ENCODE peak calls at places on chromosomes 16 and 17, in six cellular contexts. F is breast epithelium, T is ascending aorta, L is body of pancreas, C is heart right ventricle, O is spleen. E is an unnamed sample.

GRCh38 chr16:67897231-67897630 is 4.2 kb downstream of the PSKH1 start:
- DNase-seq in F (peak; percentile 33), T (peak; percentile 91), L (no peak), C (no peak), O (no peak), E (peak; percentile 78)

GRCh38 chr16:58733248-58733670 is 857 bp downstream of the GOT2 start:
- DNase-seq in F (no peak), T (peak; percentile 66), L (peak; percentile 24), C (no peak), O (no peak), E (peak; percentile 12)

GRCh38 chr17:79865351-79866210 is 26.3 kb upstream of the CBX4 start:
- DNase-seq in F (no peak), T (no peak), L (no peak), C (no peak), O (peak; percentile 52), E (no peak)

GRCh38 chr17:79991924-79992656 is 43.6 kb downstream of the TBC1D16 start:
- DNase-seq in F (no peak), T (no peak), L (peak; percentile 63), C (peak; percentile 58), O (no peak), E (no peak)

GRCh38 chr17:17075037-17075755 is 32.9 kb downstream of the MPRIP start:
- DNase-seq in F (no peak), T (no peak), L (peak; percentile 23), C (peak; percentile 50), O (peak; percentile 52), E (no peak)

GRCh38 chr16:57773680-57774295 is 28.5 kb downstream of the KIFC3 start:
- DNase-seq in F (no peak), T (no peak), L (peak; percentile 84), C (no peak), O (no peak), E (no peak)

GRCh38 chr16:46519063-46519462 is 102.1 kb downstream of the SHCBP1 start:
- DNase-seq in F (no peak), T (no peak), L (no peak), C (no peak), O (no peak), E (no peak)

GRCh38 chr17:69605571-69605970 is 191.1 kb downstream of the MAP2K6 start:
- DNase-seq in F (no peak), T (no peak), L (no peak), C (no peak), O (no peak), E (no peak)

GRCh38 chr17:22695228-22695619 is 1002.9 kb downstream of the KCNJ18 start:
- DNase-seq in F (no peak), T (no peak), L (no peak), C (no peak), O (no peak), E (no peak)

GRCh38 chr17:81324177-81324905 is 29.2 kb upstream of the SLC38A10 start:
- DNase-seq in F (no peak), T (no peak), L (no peak), C (no peak), O (no peak), E (no peak)

DNA sequence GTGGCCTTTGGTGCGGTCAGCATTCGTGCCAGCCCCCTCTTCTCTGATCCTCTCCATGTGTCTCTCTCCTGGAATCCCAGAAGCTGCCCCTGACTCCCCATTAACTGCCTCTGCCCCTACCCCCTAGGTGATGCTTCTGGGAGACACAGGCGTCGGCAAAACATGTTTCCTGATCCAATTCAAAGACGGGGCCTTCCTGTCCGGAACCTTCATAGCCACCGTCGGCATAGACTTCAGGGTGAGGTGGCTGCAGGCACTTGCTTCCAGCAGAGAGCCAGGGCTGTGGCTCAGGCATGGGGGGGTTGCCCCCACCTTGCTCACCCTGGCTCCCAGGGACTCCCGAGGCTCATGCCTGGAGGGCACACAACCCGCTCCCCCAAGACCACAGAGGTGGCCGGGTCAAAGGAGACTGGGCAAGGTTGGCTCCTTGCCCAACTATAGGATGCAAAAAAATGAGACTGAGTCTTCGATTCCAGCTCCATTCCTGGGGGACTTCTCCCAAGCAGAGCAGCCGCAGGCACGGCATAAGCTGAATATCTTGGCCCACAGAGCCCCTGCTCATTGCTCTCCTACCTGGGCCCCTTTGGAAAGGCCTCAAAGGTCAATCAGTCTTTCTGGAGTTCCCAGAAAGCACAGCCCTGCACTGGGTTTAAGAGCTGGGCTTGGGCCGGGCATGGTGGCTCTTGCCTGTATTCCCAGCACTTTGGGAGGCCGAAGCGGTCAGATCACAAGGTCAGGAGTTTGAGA is 3.8 kb downstream of the RAB37 start:
- DNase-seq in F (no peak), T (no peak), L (no peak), C (no peak), O (peak; percentile 80), E (no peak)
- H3K4me1 ChIP-seq in F (no peaks in the 10 kb centered on the region), T (peaks cover 4% of the 10 kb centered on the region), L (peaks cover 30% of the 10 kb centered on the region), C (peaks cover 26% of the 10 kb centered on the region), O (peaks cover 74% of the 10 kb centered on the region), E (peaks cover 36% of the 10 kb centered on the region)

GRCh38 chr16:75494696-75495601 is at the start of gene CHST6:
- DNase-seq in F (no peak), T (no peak), L (peak; percentile 38), C (peak; percentile 55), O (peak; percentile 78), E (no peak)

GRCh38 chr16:75496546-75496945 is 1.3 kb upstream of the CHST6 start:
- DNase-seq in F (no peak), T (no peak), L (no peak), C (no peak), O (no peak), E (no peak)

GRCh38 chr16:75494184-75494583 is 1.1 kb downstream of the CHST6 start:
- DNase-seq in F (no peak), T (no peak), L (no peak), C (no peak), O (peak; percentile 24), E (no peak)

GRCh38 chr16:75501359-75501758 is 6.1 kb upstream of the CHST6 start:
- DNase-seq in F (no peak), T (no peak), L (no peak), C (no peak), O (no peak), E (no peak)

GRCh38 chr16:75497558-75497957 is 2.3 kb upstream of the CHST6 start:
- DNase-seq in F (no peak), T (no peak), L (peak; percentile 48), C (no peak), O (peak; percentile 6), E (no peak)
- H3K9me3 ChIP-seq in F (no peaks in the 10 kb centered on the region), T (no peaks in the 10 kb centered on the region), L (no peaks in the 10 kb centered on the region), C (no peaks in the 10 kb centered on the region), O (no peaks in the 10 kb centered on the region), E (no peaks in the 10 kb centered on the region)

GRCh38 chr17:76497699-76497978 is 3.6 kb downstream of the RHBDF2 start:
- DNase-seq in F (no peak), T (no peak), L (no peak), C (no peak), O (no peak), E (no peak)
- H3K4me3 ChIP-seq in F (peak overlapping the region; percentile 29), T (peak overlapping the region; percentile 30), L (no peak overlapping the region), C (peak overlapping the region; percentile 33), O (no peak overlapping the region), E (peak overlapping the region; percentile 84)

GRCh38 chr16:50743575-50744225 is 1.8 kb downstream of the CYLD start:
- DNase-seq in F (no peak), T (no peak), L (no peak), C (no peak), O (no peak), E (no peak)
- H3K4me1 ChIP-seq in F (peaks cover 4% of the 10 kb centered on the region), T (no peaks in the 10 kb centered on the region), L (peaks cover 20% of the 10 kb centered on the region), C (peaks cover 20% of the 10 kb centered on the region), O (peaks cover 55% of the 10 kb centered on the region), E (peaks cover 22% of the 10 kb centered on the region)

GRCh38 chr17:6894206-6894528 is 62.6 kb upstream of the TEKT1 start:
- DNase-seq in F (no peak), T (no peak), L (no peak), C (no peak), O (no peak), E (no peak)
- H3K9me3 ChIP-seq in F (no peaks in the 10 kb centered on the region), T (no peaks in the 10 kb centered on the region), L (no peaks in the 10 kb centered on the region), C (no peaks in the 10 kb centered on the region), O (no peaks in the 10 kb centered on the region), E (no peaks in the 10 kb centered on the region)

GRCh38 chr17:75326587-75326955 is 37.3 kb upstream of the SLC25A19 start:
- DNase-seq in F (no peak), T (no peak), L (no peak), C (no peak), O (no peak), E (no peak)
- H3K4me3 ChIP-seq in F (no peak overlapping the region), T (no peak overlapping the region), L (no peak overlapping the region), C (no peak overlapping the region), O (no peak overlapping the region), E (no peak overlapping the region)

GRCh38 chr17:2107506-2107905 is 52.6 kb downstream of the HIC1 start:
- DNase-seq in F (no peak), T (no peak), L (no peak), C (no peak), O (no peak), E (no peak)
- H3K4me1 ChIP-seq in F (no peaks in the 10 kb centered on the region), T (peaks cover 10% of the 10 kb centered on the region), L (no peaks in the 10 kb centered on the region), C (peaks cover 22% of the 10 kb centered on the region), O (peaks cover 8% of the 10 kb centered on the region), E (peaks cover 23% of the 10 kb centered on the region)

GRCh38 chr17:83153681-83154310 is 74.4 kb downstream of the METRNL start:
- DNase-seq in F (peak; percentile 13), T (no peak), L (no peak), C (no peak), O (peak; percentile 71), E (no peak)
- H3K9me3 ChIP-seq in F (no peaks in the 10 kb centered on the region), T (no peaks in the 10 kb centered on the region), L (no peaks in the 10 kb centered on the region), C (no peaks in the 10 kb centered on the region), O (no peaks in the 10 kb centered on the region), E (no peaks in the 10 kb centered on the region)

GRCh38 chr16:86517652-86518258 is 7.4 kb downstream of the FOXF1 start:
- DNase-seq in F (no peak), T (no peak), L (peak; percentile 62), C (peak; percentile 65), O (no peak), E (no peak)
- H3K4me3 ChIP-seq in F (no peak overlapping the region), T (no peak overlapping the region), L (no peak overlapping the region), C (no peak overlapping the region), O (no peak overlapping the region), E (no peak overlapping the region)

GRCh38 chr17:27471321-27472269 is 15.3 kb downstream of the KSR1 start:
- DNase-seq in F (no peak), T (no peak), L (no peak), C (no peak), O (no peak), E (no peak)
- H3K4me1 ChIP-seq in F (no peaks in the 10 kb centered on the region), T (no peaks in the 10 kb centered on the region), L (peaks cover 59% of the 10 kb centered on the region), C (peaks cover 21% of the 10 kb centered on the region), O (peaks cover 30% of the 10 kb centered on the region), E (peaks cover 3% of the 10 kb centered on the region)